ENCODE peak calls at places on chromosomes 1 and 21, in four cellular contexts. S, P, F and U are unnamed samples.

GRCh38 chr1:204520834-204521709 is 4.9 kb downstream of the MDM4 start:
- DNase-seq in S (no peak), P (peak; percentile 83), F (no peak), U (peak; percentile 27)

GRCh38 chr1:183461350-183461749 is 10.9 kb upstream of the SMG7 start:
- DNase-seq in S (peak; percentile 51), P (peak; percentile 60), F (no peak), U (no peak)

GRCh38 chr21:32270748-32271147 is 8.1 kb downstream of the MIS18A start:
- DNase-seq in S (no peak), P (no peak), F (no peak), U (no peak)

GRCh38 chr1:155052412-155053400 is 1.6 kb downstream of the ADAM15 start:
- DNase-seq in S (no peak), P (peak; percentile 41), F (peak; percentile 32), U (no peak)

GRCh38 chr21:40936151-40936550 is 89.2 kb upstream of the DSCAM start:
- DNase-seq in S (no peak), P (peak; percentile 13), F (no peak), U (no peak)

GRCh38 chr1:37233606-37234005 is 199.3 kb upstream of the GRIK3 start:
- DNase-seq in S (no peak), P (peak; percentile 14), F (no peak), U (no peak)

GRCh38 chr1:203597386-203598040 is 29.1 kb upstream of the ATP2B4 start:
- DNase-seq in S (no peak), P (no peak), F (no peak), U (no peak)

GRCh38 chr1:53586765-53587164 is 127.6 kb downstream of the DMRTB1 start:
- DNase-seq in S (no peak), P (no peak), F (peak; percentile 20), U (no peak)

GRCh38 chr1:59669752-59670312 is 144.9 kb upstream of the HOOK1 start:
- DNase-seq in S (peak; percentile 49), P (peak; percentile 34), F (peak; percentile 87), U (no peak)

GRCh38 chr1:58732087-58732486 is 32.2 kb upstream of the MYSM1 start:
- DNase-seq in S (no peak), P (no peak), F (no peak), U (peak; percentile 81)

GRCh38 chr1:186073697-186074096 is 301.4 kb downstream of the TPR start:
- DNase-seq in S (no peak), P (no peak), F (no peak), U (no peak)

GRCh38 chr21:22211943-22212342 is 1213.7 kb downstream of the NCAM2 start:
- DNase-seq in S (no peak), P (no peak), F (no peak), U (peak; percentile 11)

GRCh38 chr1:1292442-1292779 is 12.2 kb downstream of the SCNN1D start:
- DNase-seq in S (no peak), P (no peak), F (no peak), U (no peak)

GRCh38 chr1:172753964-172754363 is 95.1 kb downstream of the FASLG start:
- DNase-seq in S (no peak), P (no peak), F (no peak), U (no peak)

GRCh38 chr1:1371741-1372711 is 3.0 kb downstream of the AURKAIP1 start:
- DNase-seq in S (peak; percentile 75), P (no peak), F (peak; percentile 80), U (peak; percentile 97)

GRCh38 chr1:215719569-215719968 is 152.5 kb downstream of the KCTD3 start:
- DNase-seq in S (no peak), P (no peak), F (no peak), U (no peak)

GRCh38 chr1:204304067-204304466 is 55.7 kb downstream of the PLEKHA6 start:
- DNase-seq in S (no peak), P (no peak), F (peak; percentile 68), U (no peak)

GRCh38 chr1:50430010-50430405 is 6.8 kb upstream of the DMRTA2 start:
- DNase-seq in S (no peak), P (peak; percentile 26), F (no peak), U (no peak)

GRCh38 chr1:193069748-193070394 is 10.5 kb downstream of the RO60 start:
- DNase-seq in S (no peak), P (no peak), F (peak; percentile 44), U (no peak)

GRCh38 chr1:3350441-3351261 is 103.8 kb upstream of the ARHGEF16 start:
- DNase-seq in S (no peak), P (no peak), F (peak; percentile 45), U (peak; percentile 97)

GRCh38 chr1:40951943-40952743 is 27.4 kb upstream of the CTPS1 start:
- DNase-seq in S (peak; percentile 84), P (peak; percentile 58), F (peak; percentile 78), U (peak; percentile 94)

GRCh38 chr1:230809205-230809990 is 58.9 kb downstream of the C1orf198 start:
- DNase-seq in S (no peak), P (no peak), F (no peak), U (no peak)

GRCh38 chr1:196650403-196650802 is 1.4 kb upstream of the CFH start:
- DNase-seq in S (no peak), P (no peak), F (peak; percentile 2), U (no peak)

GRCh38 chr1:52190500-52191252 is 48.8 kb downstream of the ZFYVE9 start:
- DNase-seq in S (no peak), P (no peak), F (no peak), U (no peak)

GRCh38 chr1:4366091-4366490 is 288.3 kb upstream of the AJAP1 start:
- DNase-seq in S (no peak), P (no peak), F (no peak), U (no peak)

GRCh38 chr1:2442676-2443075 is 30.3 kb upstream of the PEX10 start:
- DNase-seq in S (no peak), P (no peak), F (no peak), U (no peak)

GRCh38 chr1:19206947-19207346 is 3.1 kb downstream of the UBR4 start:
- DNase-seq in S (no peak), P (no peak), F (no peak), U (no peak)

GRCh38 chr1:24966724-24967346 is 36.8 kb upstream of the RUNX3 start:
- DNase-seq in S (peak; percentile 23), P (peak; percentile 74), F (no peak), U (peak; percentile 91)

GRCh38 chr1:20185834-20186782 is at the start of the genes PLA2G2C and UBXN10:
- DNase-seq in S (peak; percentile 65), P (no peak), F (peak; percentile 67), U (no peak)

GRCh38 chr1:235835226-235835625 is 31.5 kb downstream of the LYST start:
- DNase-seq in S (peak; percentile 11), P (no peak), F (no peak), U (no peak)

GRCh38 chr1:203858055-203858454 is 3.3 kb upstream of the SNRPE start:
- DNase-seq in S (peak; percentile 10), P (peak; percentile 68), F (no peak), U (peak; percentile 53)

GRCh38 chr1:85274969-85275453 is 1.4 kb downstream of the BCL10 start:
- DNase-seq in S (peak; percentile 73), P (peak; percentile 82), F (no peak), U (no peak)

GRCh38 chr1:232939748-232940147 is 10.7 kb upstream of the NTPCR start:
- DNase-seq in S (no peak), P (no peak), F (no peak), U (no peak)

GRCh38 chr1:232942413-232943294 is 7.8 kb upstream of the NTPCR start:
- DNase-seq in S (no peak), P (no peak), F (no peak), U (no peak)

GRCh38 chr1:232940262-232940661 is 10.1 kb upstream of the NTPCR start:
- DNase-seq in S (no peak), P (no peak), F (no peak), U (no peak)

GRCh38 chr1:232944342-232944741 is 6.1 kb upstream of the NTPCR start:
- DNase-seq in S (no peak), P (no peak), F (no peak), U (no peak)

GRCh38 chr1:232943679-232944252 is 6.6 kb upstream of the NTPCR start:
- DNase-seq in S (no peak), P (no peak), F (no peak), U (no peak)
- H3K27ac ChIP-seq in S (no peak overlapping the region), P (no peak overlapping the region), F (no peak overlapping the region), U (no peak overlapping the region)

DNA sequence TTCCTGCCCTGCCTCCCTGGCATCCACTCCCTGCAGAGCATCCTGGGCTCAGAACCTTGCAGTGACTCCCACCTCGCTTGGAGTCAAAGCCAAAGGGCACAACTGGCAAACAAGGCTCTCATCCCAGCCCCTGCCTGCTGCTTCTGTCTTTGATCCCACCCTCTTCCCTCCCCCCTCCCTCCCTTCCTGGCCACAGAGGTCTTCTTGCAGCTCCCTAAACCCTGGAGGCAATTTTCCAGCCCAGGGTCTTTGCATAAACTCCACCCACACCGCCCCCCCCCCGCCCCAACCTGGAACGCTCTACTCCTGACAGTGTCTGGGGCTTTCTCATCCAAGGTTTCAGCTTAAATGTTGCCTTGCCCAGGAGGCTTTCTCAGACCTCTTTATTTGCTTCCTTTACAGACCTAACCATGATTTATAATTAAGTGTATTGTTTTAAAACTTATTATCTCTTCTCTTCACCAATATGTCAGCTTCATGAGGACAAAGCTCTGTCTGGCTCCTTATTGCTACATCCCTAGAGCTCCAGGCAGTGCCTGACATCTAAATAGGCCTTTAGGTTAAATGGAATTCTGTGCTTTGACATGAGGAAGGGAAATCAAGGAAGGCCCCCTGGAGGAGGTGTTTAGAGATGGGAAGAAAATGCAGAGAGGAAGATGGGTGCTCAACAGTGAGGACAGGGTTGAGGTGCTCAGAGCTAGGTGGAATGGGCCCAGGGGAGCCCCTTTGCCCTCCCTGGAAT is 37.7 kb upstream of the PADI1 start:
- DNase-seq in S (no peak), P (no peak), F (no peak), U (peak; percentile 50)
- H4K20me1 ChIP-seq in S (no peaks in the 10 kb centered on the region), P (no peaks in the 10 kb centered on the region), F (no peaks in the 10 kb centered on the region), U (no peaks in the 10 kb centered on the region)

GRCh38 chr1:116879478-116880133 is 30.1 kb upstream of the PTGFRN start:
- DNase-seq in S (no peak), P (no peak), F (no peak), U (no peak)
- H3K4me2 ChIP-seq in S (peak overlapping the region; percentile 74), P (peak overlapping the region; percentile 74), F (peak overlapping the region; percentile 76), U (no peak overlapping the region)

GRCh38 chr1:201779351-201779880 is 49.5 kb upstream of the IPO9 start:
- DNase-seq in S (no peak), P (no peak), F (no peak), U (no peak)

GRCh38 chr1:201775380-201775779 is 53.6 kb upstream of the IPO9 start:
- DNase-seq in S (no peak), P (no peak), F (no peak), U (no peak)

GRCh38 chr1:201781447-201781846 is 47.5 kb upstream of the IPO9 start:
- DNase-seq in S (no peak), P (no peak), F (no peak), U (no peak)

GRCh38 chr1:201774983-201775344 is 54.0 kb upstream of the IPO9 start:
- DNase-seq in S (no peak), P (no peak), F (no peak), U (no peak)

DNA sequence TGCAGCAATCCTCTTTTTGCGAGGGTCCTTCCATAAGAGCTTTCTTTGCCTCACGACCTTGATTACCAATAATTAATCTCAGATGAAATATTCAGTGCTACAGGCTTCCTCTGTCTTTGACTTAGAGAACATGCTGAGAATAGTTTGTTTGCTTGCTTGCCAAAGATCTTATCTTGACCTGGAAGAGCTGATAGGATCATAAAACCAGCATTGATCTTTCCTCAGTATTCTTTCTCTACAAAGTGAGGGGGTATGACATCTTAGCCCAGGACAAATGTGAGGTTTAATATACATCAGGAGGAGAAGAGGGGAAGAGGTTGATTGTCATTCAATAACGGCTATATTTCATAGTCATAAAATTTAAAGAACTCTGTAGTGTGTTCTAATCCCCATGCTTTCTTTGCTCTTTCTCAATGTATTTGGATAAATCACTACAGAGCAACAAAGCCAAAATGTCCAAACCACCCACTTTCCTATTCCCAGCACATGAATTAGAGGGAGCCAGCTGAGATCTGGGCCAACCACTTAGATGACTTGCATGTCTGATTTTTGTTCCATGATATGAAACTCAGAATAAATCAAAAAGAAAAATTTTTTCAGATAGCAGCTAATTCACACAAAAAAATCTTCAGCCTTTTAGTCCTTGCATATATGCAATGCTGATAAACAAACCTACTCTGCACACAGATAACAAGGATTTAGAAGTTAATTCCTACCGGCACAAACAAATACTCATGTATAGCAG is 50.5 kb upstream of the IPO9 start:
- DNase-seq in S (no peak), P (no peak), F (no peak), U (no peak)
- H3K27ac ChIP-seq in S (peak overlapping the region; percentile 30), P (no peak overlapping the region), F (peak overlapping the region; percentile 24), U (peak overlapping the region; percentile 83)